ENCODE peak calls at places on chromosomes 13 and 19, in four cellular contexts. T is GM06990; A is naive thymus-derived CD8-positive, alpha-beta T cell; J is uterus. W is an unnamed sample.

GRCh38 chr19:19866599-19867248 is 1.0 kb downstream of the ZNF253 start:
- DNase-seq in T (peak; percentile 56), A (peak; percentile 13), J (no peak), W (peak; percentile 18)

GRCh38 chr13:77729502-77730221 is 32.2 kb downstream of the SLAIN1 start:
- DNase-seq in T (peak; percentile 63), A (no peak), J (no peak), W (no peak)

GRCh38 chr13:29676941-29677452 is 81.5 kb upstream of the SLC7A1 start:
- DNase-seq in T (no peak), A (no peak), J (no peak), W (no peak)

GRCh38 chr13:40786568-40786996 is 2.8 kb upstream of the SLC25A15 start:
- DNase-seq in T (no peak), A (no peak), J (no peak), W (no peak)

GRCh38 chr13:60329221-60329983 is 67.6 kb upstream of the TDRD3 start:
- DNase-seq in T (no peak), A (no peak), J (no peak), W (no peak)

GRCh38 chr19:15379083-15379995 is at the start of gene AKAP8:
- DNase-seq in T (peak; percentile 100), A (peak; percentile 97), J (peak; percentile 99), W (peak; percentile 98)

GRCh38 chr19:2491130-2491801 is 15.3 kb downstream of the GADD45B start:
- DNase-seq in T (peak; percentile 66), A (no peak), J (no peak), W (no peak)

GRCh38 chr19:49637865-49638350 is 2.0 kb downstream of the RRAS start:
- DNase-seq in T (no peak), A (no peak), J (peak; percentile 86), W (peak; percentile 34)

GRCh38 chr13:110304256-110304655 is 2.7 kb downstream of the COL4A1 start:
- DNase-seq in T (no peak), A (no peak), J (peak; percentile 40), W (no peak)

GRCh38 chr19:53333071-53333465 is 481 bp upstream of the ZNF845 start:
- DNase-seq in T (no peak), A (peak; percentile 15), J (peak; percentile 41), W (no peak)

GRCh38 chr13:100659578-100659977 is 15.0 kb downstream of the TMTC4 start:
- DNase-seq in T (no peak), A (no peak), J (no peak), W (no peak)

GRCh38 chr19:49347835-49348234 is 12.6 kb downstream of the CD37 start:
- DNase-seq in T (no peak), A (no peak), J (no peak), W (no peak)

GRCh38 chr13:99797716-99798115 is 173.9 kb downstream of the ZIC5 start:
- DNase-seq in T (no peak), A (no peak), J (no peak), W (no peak)

W was measured in nucleus accumbens.